ENCODE peak calls at places on chromosomes 7 and 10, in six cellular contexts. H is left ventricle myocardium superior; C is amniotic stem cell; N is hepatocyte; E is activated CD4-positive, alpha-beta T cell treated with anti-CD3 and anti-CD28 coated beads for 24 hours; K is globus pallidus. W is an unnamed sample.

GRCh38 chr10:100872034-100872791 is 40.5 kb upstream of the SLF2 start:
- DNase-seq in E (peak; percentile 67), N (peak; percentile 68), K (no peak), C (no peak), H (no peak), W (peak; percentile 72)

GRCh38 chr7:96187735-96188622 is 133.9 kb downstream of the SLC25A13 start:
- DNase-seq in H (no peak), K (peak; percentile 30), N (peak; percentile 13), E (no peak), C (no peak), W (no peak)

GRCh38 chr10:86232646-86233045 is 133.9 kb downstream of the GRID1 start:
- DNase-seq in C (no peak), H (no peak), E (no peak), N (no peak), K (no peak), W (no peak)

GRCh38 chr7:1986366-1987083 is 246.2 kb downstream of the MAD1L1 start:
- DNase-seq in H (peak; percentile 23), C (no peak), K (no peak), N (no peak), E (no peak), W (no peak)

GRCh38 chr7:148856035-148856881 is 27.8 kb downstream of the EZH2 start:
- DNase-seq in N (peak; percentile 27), C (peak; percentile 1), E (no peak), H (no peak), K (no peak), W (peak; percentile 9)

GRCh38 chr10:3944591-3944990 is 159.6 kb upstream of the KLF6 start:
- DNase-seq in N (no peak), K (no peak), E (no peak), C (no peak), H (no peak), W (no peak)

GRCh38 chr7:130360518-130360917 is 15.9 kb downstream of the CPA5 start:
- DNase-seq in E (no peak), N (no peak), K (no peak), H (no peak), C (no peak), W (no peak)

GRCh38 chr7:71131753-71132520 is at the start of gene GALNT17:
- DNase-seq in N (peak; percentile 19), C (no peak), K (no peak), H (peak; percentile 60), E (no peak), W (no peak)

GRCh38 chr7:55557666-55558188 is 14.6 kb downstream of the VOPP1 start:
- DNase-seq in C (no peak), H (no peak), N (no peak), E (no peak), K (no peak), W (no peak)

GRCh38 chr7:158101821-158102450 is 485.7 kb downstream of the PTPRN2 start:
- DNase-seq in H (no peak), C (no peak), N (no peak), E (no peak), K (no peak), W (no peak)

GRCh38 chr10:114352653-114353298 is 51.5 kb downstream of the AFAP1L2 start:
- DNase-seq in N (no peak), C (no peak), H (no peak), E (no peak), K (no peak), W (no peak)

GRCh38 chr10:133264455-133264854 is 12.2 kb downstream of the ADAM8 start:
- DNase-seq in H (no peak), C (no peak), K (no peak), E (no peak), N (no peak), W (no peak)

GRCh38 chr10:43683451-43684197 is 34.9 kb upstream of the ZNF32 start:
- DNase-seq in C (no peak), K (no peak), N (no peak), E (no peak), H (no peak), W (peak; percentile 51)

GRCh38 chr10:75358835-75359421 is 42.6 kb downstream of the ZNF503 start:
- DNase-seq in C (peak; percentile 44), K (no peak), N (peak; percentile 50), E (no peak), H (no peak), W (peak; percentile 84)

GRCh38 chr10:32271617-32272016 is 75.3 kb downstream of the EPC1 start:
- DNase-seq in C (no peak), H (no peak), E (no peak), K (no peak), N (no peak), W (no peak)

GRCh38 chr10:70925377-70926214 is 37.2 kb upstream of the PCBD1 start:
- DNase-seq in K (peak; percentile 26), N (peak; percentile 69), H (peak; percentile 75), E (peak; percentile 41), C (no peak), W (peak; percentile 58)

GRCh38 chr10:123287594-123288247 is 133.5 kb downstream of the BUB3 start:
- DNase-seq in C (no peak), H (no peak), E (peak; percentile 11), N (no peak), K (no peak), W (no peak)

GRCh38 chr7:3307437-3307836 is 6.4 kb downstream of the SDK1 start:
- DNase-seq in C (no peak), E (no peak), H (no peak), N (no peak), K (no peak), W (no peak)

GRCh38 chr7:6476596-6477374 is 29.0 kb upstream of the DAGLB start:
- DNase-seq in N (no peak), C (no peak), K (no peak), E (no peak), H (no peak), W (no peak)

W was measured in HTR-8/SVneo.